ENCODE peak calls at places on chromosomes 2 and 18, in six cellular contexts. S, L, V, D, P and C are unnamed samples.
A peak's percentile ranks its signal among the peaks of the same experiment; 100 is the strongest.

GRCh38 chr2:17540813-17541513 is 467 bp downstream of the VSNL1 start:
- DNase-seq in S (no peak), L (no peak), V (no peak), D (no peak), P (no peak), C (no peak)

GRCh38 chr2:36607947-36608346 is 10.0 kb upstream of the FEZ2 start:
- DNase-seq in S (no peak), L (no peak), V (no peak), D (no peak), P (no peak), C (no peak)

GRCh38 chr18:7878265-7879173 is 311.4 kb downstream of the PTPRM start:
- DNase-seq in S (no peak), L (no peak), V (no peak), D (no peak), P (no peak), C (no peak)

GRCh38 chr2:64165696-64166095 is 21.5 kb upstream of the PELI1 start:
- DNase-seq in S (no peak), L (no peak), V (no peak), D (no peak), P (no peak), C (no peak)

GRCh38 chr2:8515864-8516533 is 165.9 kb upstream of the ID2 start:
- DNase-seq in S (no peak), L (no peak), V (peak; percentile 41), D (no peak), P (peak; percentile 82), C (no peak)

GRCh38 chr18:34697891-34698290 is 12.2 kb upstream of the DTNA start:
- DNase-seq in S (no peak), L (no peak), V (no peak), D (no peak), P (no peak), C (no peak)

GRCh38 chr18:33495278-33495677 is 54.8 kb upstream of the CCDC178 start:
- DNase-seq in S (no peak), L (peak; percentile 64), V (no peak), D (peak; percentile 12), P (peak; percentile 10), C (peak; percentile 4)

GRCh38 chr2:85071096-85071495 is 62.1 kb upstream of the TCF7L1 start:
- DNase-seq in S (no peak), L (no peak), V (no peak), D (no peak), P (no peak), C (no peak)

GRCh38 chr2:239532859-239533258 is 132.0 kb upstream of the HDAC4 start:
- DNase-seq in S (no peak), L (peak; percentile 23), V (no peak), D (no peak), P (no peak), C (no peak)

GRCh38 chr2:68383778-68384177 is 18.7 kb downstream of the PLEK start:
- DNase-seq in S (no peak), L (no peak), V (no peak), D (no peak), P (no peak), C (no peak)

GRCh38 chr2:234368861-234369261 is 128.0 kb downstream of the ARL4C start:
- DNase-seq in S (peak; percentile 53), L (peak; percentile 78), V (peak; percentile 55), D (no peak), P (no peak), C (no peak)

GRCh38 chr2:63408530-63408929 is 179.7 kb downstream of the WDPCP start:
- DNase-seq in S (no peak), L (no peak), V (no peak), D (no peak), P (no peak), C (no peak)

GRCh38 chr2:175418224-175418843 is 236.8 kb upstream of the ATP5MC3 start:
- DNase-seq in S (no peak), L (peak; percentile 6), V (no peak), D (no peak), P (no peak), C (peak; percentile 57)

GRCh38 chr2:223084873-223085272 is 32.9 kb downstream of the KCNE4 start:
- DNase-seq in S (no peak), L (no peak), V (no peak), D (peak; percentile 75), P (no peak), C (peak; percentile 91)

GRCh38 chr18:12304351-12305210 is 3.5 kb upstream of the TUBB6 start:
- DNase-seq in S (peak; percentile 46), L (no peak), V (peak; percentile 35), D (peak; percentile 81), P (no peak), C (no peak)

GRCh38 chr2:95384854-95385569 is 17.5 kb upstream of the FAHD2A start:
- DNase-seq in S (peak; percentile 26), L (peak; percentile 19), V (peak; percentile 83), D (no peak), P (no peak), C (no peak)

GRCh38 chr2:147368306-147368705 is 476.5 kb upstream of the ACVR2A start:
- DNase-seq in S (no peak), L (no peak), V (no peak), D (no peak), P (no peak), C (no peak)

GRCh38 chr2:1339757-1340515 is 73.3 kb upstream of the TPO start:
- DNase-seq in S (no peak), L (no peak), V (no peak), D (no peak), P (no peak), C (no peak)

GRCh38 chr2:26008851-26009566 is 24.9 kb upstream of the RAB10 start:
- DNase-seq in S (peak; percentile 48), L (peak; percentile 79), V (peak; percentile 72), D (no peak), P (no peak), C (no peak)

GRCh38 chr18:10432781-10433180 is 21.7 kb upstream of the APCDD1 start:
- DNase-seq in S (no peak), L (peak; percentile 25), V (no peak), D (no peak), P (no peak), C (no peak)

GRCh38 chr18:10439898-10440297 is 14.5 kb upstream of the APCDD1 start:
- DNase-seq in S (no peak), L (no peak), V (no peak), D (no peak), P (no peak), C (no peak)

GRCh38 chr18:10431680-10432079 is 22.8 kb upstream of the APCDD1 start:
- DNase-seq in S (no peak), L (no peak), V (no peak), D (no peak), P (no peak), C (no peak)

GRCh38 chr18:10437837-10438236 is 16.6 kb upstream of the APCDD1 start:
- DNase-seq in S (no peak), L (no peak), V (no peak), D (no peak), P (no peak), C (no peak)

DNA sequence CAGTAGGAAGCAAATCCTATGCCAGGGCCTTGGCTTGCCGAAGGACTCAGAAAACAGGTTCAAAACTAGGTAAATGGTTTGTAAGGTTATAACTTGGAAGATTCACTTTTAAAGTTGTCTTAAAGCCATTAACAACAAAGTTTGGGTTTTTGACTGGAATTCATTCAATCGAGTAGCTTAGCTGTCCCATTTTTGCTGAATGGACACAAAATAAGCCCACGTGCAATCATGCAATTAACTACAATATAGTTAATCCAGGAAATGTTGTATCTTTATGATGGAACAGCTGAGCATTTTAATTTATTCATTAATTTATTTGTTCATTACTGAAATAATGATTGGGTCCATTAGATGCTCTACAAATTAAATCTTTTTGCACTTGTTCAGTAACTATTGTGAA is 18.3 kb upstream of the APCDD1 start:
- DNase-seq in S (no peak), L (no peak), V (no peak), D (no peak), P (no peak), C (no peak)
- H3K4me3 ChIP-seq in S (no peak overlapping the region), L (no peak overlapping the region), V (no peak overlapping the region), D (no peak overlapping the region), P (no peak overlapping the region), C (no peak overlapping the region)

GRCh38 chr2:113974727-113975126 is 84.8 kb downstream of the ACTR3 start:
- DNase-seq in S (no peak), L (no peak), V (no peak), D (no peak), P (no peak), C (no peak)
- H3K9me3 ChIP-seq in S (no peaks in the 10 kb centered on the region), L (no peaks in the 10 kb centered on the region), V (no peaks in the 10 kb centered on the region), D (no peaks in the 10 kb centered on the region), P (no peaks in the 10 kb centered on the region), C (no peaks in the 10 kb centered on the region)

DNA sequence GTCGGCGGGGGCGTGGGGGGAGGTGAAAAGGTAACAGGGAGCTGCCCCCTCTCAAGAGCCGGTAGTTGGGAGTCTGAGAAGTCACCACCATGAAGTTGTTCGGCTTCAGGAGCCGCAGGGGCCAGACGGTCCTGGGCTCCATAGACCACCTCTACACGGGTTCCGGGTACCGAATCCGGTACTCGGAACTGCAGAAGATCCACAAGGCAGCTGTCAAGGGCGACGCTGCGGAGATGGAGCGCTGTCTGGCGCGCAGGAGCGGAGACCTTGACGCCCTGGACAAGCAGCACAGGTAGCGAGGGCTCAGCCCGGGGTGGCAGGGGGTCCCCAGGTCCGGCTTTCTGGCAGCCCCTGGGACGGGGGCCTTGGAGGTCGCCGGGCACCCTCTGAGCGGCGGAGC is 47.1 kb upstream of the ZNF519 start:
- DNase-seq in S (no peak), L (no peak), V (no peak), D (no peak), P (peak; percentile 40), C (no peak)
- H3K4me3 ChIP-seq in S (peak overlapping the region; percentile 68), L (no peak overlapping the region), V (peak overlapping the region; percentile 40), D (peak overlapping the region; percentile 59), P (peak overlapping the region; percentile 72), C (no peak overlapping the region)

GRCh38 chr18:57432118-57432517 is 3.1 kb upstream of the ONECUT2 start:
- DNase-seq in S (no peak), L (no peak), V (no peak), D (no peak), P (no peak), C (no peak)
- H3K9me3 ChIP-seq in S (peaks cover 9% of the 10 kb centered on the region), L (no peaks in the 10 kb centered on the region), V (no peaks in the 10 kb centered on the region), D (no peaks in the 10 kb centered on the region), P (no peaks in the 10 kb centered on the region), C (no peaks in the 10 kb centered on the region)

DNA sequence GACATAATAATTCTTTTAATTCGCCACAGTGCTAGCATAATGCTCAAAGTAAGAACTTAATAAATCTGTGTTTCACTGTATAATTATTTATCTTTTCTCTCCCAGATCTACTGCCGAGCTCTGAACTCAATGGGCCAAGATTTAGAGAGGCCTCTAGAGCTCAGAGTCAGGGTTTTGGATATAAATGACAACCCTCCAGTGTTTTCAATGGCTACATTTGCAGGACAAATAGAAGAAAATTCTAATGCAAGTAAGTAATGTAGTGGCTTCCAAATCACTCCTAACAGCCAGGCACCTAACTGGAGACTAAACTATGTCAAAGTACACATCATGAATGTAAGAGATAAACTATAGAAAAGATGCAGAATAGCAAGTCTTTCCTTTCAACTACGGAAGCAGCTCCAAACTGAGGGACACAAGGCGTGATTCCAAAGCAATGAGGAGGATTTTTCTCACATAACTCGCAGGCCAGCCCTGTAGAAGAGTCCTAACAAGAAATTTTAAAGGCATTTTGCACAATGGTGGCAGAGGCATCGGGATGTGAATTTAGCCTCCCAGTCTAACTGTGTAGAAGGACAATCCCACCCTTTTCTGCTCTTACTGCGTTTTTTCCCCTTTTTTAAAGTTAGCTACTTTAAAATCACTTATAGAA is 12.0 kb downstream of the DSG1 start:
- DNase-seq in S (no peak), L (no peak), V (no peak), D (no peak), P (no peak), C (no peak)
- H3K4me3 ChIP-seq in S (no peak overlapping the region), L (no peak overlapping the region), V (no peak overlapping the region), D (no peak overlapping the region), P (no peak overlapping the region), C (no peak overlapping the region)

GRCh38 chr2:13694673-13695072 is 937.8 kb upstream of the LRATD1 start:
- DNase-seq in S (no peak), L (no peak), V (no peak), D (no peak), P (no peak), C (no peak)
- H3K9me3 ChIP-seq in S (no peaks in the 10 kb centered on the region), L (no peaks in the 10 kb centered on the region), V (no peaks in the 10 kb centered on the region), D (no peaks in the 10 kb centered on the region), P (no peaks in the 10 kb centered on the region), C (no peaks in the 10 kb centered on the region)